ENCODE peak calls at places on chromosomes 4 and X, in six cellular contexts. Z is HFFc6; H is NCI-H1930; V is iPS-NIHi11; I is mesothelial cell of epicardium; J is stimulated activated CD4-positive, alpha-beta T cell treated with anti-CD3 and anti-CD28 coated beads, Interleukin-12 subunit alpha, Interleukin-12 subunit beta, amount 100 ng/mL, for 48 hours. S is an unnamed sample.

GRCh38 chr4:18882468-18882867 is 860.9 kb upstream of the LCORL start:
- DNase-seq in V (peak), Z (peak), I (no peak), J (no peak), H (no peak), S (no peak)

GRCh38 chrX:74117962-74118361 is 186.0 kb upstream of the ZCCHC13 start:
- DNase-seq in V (no peak), J (no peak), Z (no peak), H (no peak), I (no peak), S (no peak)

GRCh38 chrX:41336447-41336846 is 2.5 kb downstream of the DDX3X start:
- DNase-seq in H (no peak), V (no peak), I (no peak), Z (no peak), J (no peak), S (no peak)

GRCh38 chr4:156685308-156685707 is 286.3 kb downstream of the PDGFC start:
- DNase-seq in J (no peak), Z (peak), V (no peak), H (no peak), I (no peak), S (no peak)

GRCh38 chr4:114563536-114564315 is 34.9 kb upstream of the UGT8 start:
- DNase-seq in J (no peak), I (no peak), V (peak), Z (no peak), H (no peak), S (no peak)

GRCh38 chrX:47581731-47582647 is at the start of gene TIMP1:
- DNase-seq in I (peak), Z (peak), H (no peak), V (peak), J (peak), S (peak)

GRCh38 chr4:8087921-8088495 is 70.6 kb downstream of the ABLIM2 start:
- DNase-seq in I (no peak), V (no peak), Z (no peak), J (no peak), H (no peak), S (no peak)

GRCh38 chr4:134708616-134709015 is 507.0 kb upstream of the PABPC4L start:
- DNase-seq in I (no peak), Z (no peak), V (no peak), H (no peak), J (no peak), S (no peak)

GRCh38 chrX:19874391-19875050 is 12.9 kb downstream of the SH3KBP1 start:
- DNase-seq in V (no peak), I (no peak), Z (no peak), J (no peak), H (no peak), S (no peak)

GRCh38 chr4:153816542-153816941 is 27.7 kb upstream of the SFRP2 start:
- DNase-seq in J (no peak), Z (no peak), V (peak), I (no peak), H (no peak), S (no peak)

GRCh38 chrX:56130013-56130412 is 102.1 kb upstream of the KLF8 start:
- DNase-seq in H (no peak), J (no peak), I (no peak), V (no peak), Z (no peak), S (no peak)

GRCh38 chr4:185839204-185839712 is 27.3 kb upstream of the SORBS2 start:
- DNase-seq in H (no peak), J (no peak), V (peak), Z (peak), I (no peak), S (peak)

GRCh38 chrX:10050481-10050880 is 83.3 kb downstream of the CLDN34 start:
- DNase-seq in I (no peak), H (no peak), V (peak), J (no peak), Z (no peak), S (no peak)

GRCh38 chr4:76060506-76060905 is 14.0 kb upstream of the ART3 start:
- DNase-seq in Z (no peak), V (no peak), H (no peak), I (no peak), J (no peak), S (no peak)

GRCh38 chr4:177460460-177460859 is 18.2 kb upstream of the AGA start:
- DNase-seq in H (no peak), Z (no peak), J (no peak), V (no peak), I (no peak), S (no peak)

GRCh38 chr4:76305971-76306881 is at the start of gene STBD1:
- DNase-seq in H (peak), J (no peak), I (peak), V (peak), Z (peak), S (peak)

GRCh38 chr4:64341711-64342110 is 67.5 kb downstream of the TECRL start:
- DNase-seq in H (no peak), V (no peak), J (no peak), Z (no peak), I (no peak), S (no peak)

GRCh38 chr4:6548201-6548881 is 26.6 kb upstream of the MAN2B2 start:
- DNase-seq in Z (peak), V (peak), I (no peak), H (no peak), J (no peak), S (no peak)

GRCh38 chr4:18051281-18051680 is 29.7 kb upstream of the LCORL start:
- DNase-seq in H (no peak), I (no peak), V (no peak), Z (no peak), J (no peak), S (no peak)

GRCh38 chr4:78529569-78530209 is 21.9 kb upstream of the ANXA3 start:
- DNase-seq in Z (peak), I (no peak), V (no peak), H (no peak), J (no peak), S (no peak)

GRCh38 chr4:48681856-48682255 is 98.2 kb downstream of the FRYL start:
- DNase-seq in H (no peak), V (no peak), Z (peak), I (no peak), J (no peak), S (no peak)

GRCh38 chrX:38868941-38869378 is 67.7 kb downstream of the MID1IP1 start:
- DNase-seq in J (no peak), I (no peak), Z (peak), V (no peak), H (no peak), S (no peak)

GRCh38 chr4:57102050-57102564 is 8.1 kb downstream of the IGFBP7 start:
- DNase-seq in H (no peak), I (no peak), V (no peak), Z (peak), J (no peak), S (no peak)

GRCh38 chr4:99361268-99361922 is 8.8 kb upstream of the ADH1C start:
- DNase-seq in J (no peak), V (no peak), H (no peak), I (no peak), Z (no peak), S (no peak)

GRCh38 chr4:85106805-85107336 is 140.4 kb upstream of the WDFY3 start:
- DNase-seq in Z (no peak), J (no peak), V (no peak), I (no peak), H (no peak), S (no peak)

GRCh38 chrX:47373198-47373597 is 2.8 kb downstream of the ZNF157 start:
- DNase-seq in I (no peak), Z (no peak), H (no peak), V (no peak), J (no peak), S (no peak)